ENCODE peak calls at places on chromosome 20, in nine cellular contexts. X is HL-60, R is ovary, E is pancreas, O is choroid plexus epithelial cell, I is A673, S is ascending aorta, Z is OCI-LY7, Y is sigmoid colon. G is an unnamed sample.

GRCh38 chr20:42741906-42742305 is 447.8 kb downstream of the PTPRT start:
- DNase-seq in X (no peak), R (no peak), E (no peak), O (no peak), I (no peak), S (no peak), Z (no peak), Y (no peak), G (no peak)

GRCh38 chr20:4929686-4930397 is 71.5 kb downstream of the SLC23A2 start:
- DNase-seq in X (peak; percentile 30), R (no peak), E (no peak), O (no peak), I (no peak), S (no peak), Z (no peak), Y (no peak), G (peak; percentile 29)

GRCh38 chr20:62830251-62830650 is 13.4 kb downstream of the COL9A3 start:
- DNase-seq in X (no peak), R (no peak), E (no peak), O (no peak), I (no peak), S (no peak), Z (no peak), Y (no peak), G (no peak)

GRCh38 chr20:38426006-38426405 is 9.1 kb downstream of the SNHG17 start:
- DNase-seq in X (peak; percentile 47), R (no peak), E (no peak), O (peak; percentile 93), I (peak; percentile 75), S (peak; percentile 70), Z (no peak), Y (no peak), G (peak; percentile 92)

GRCh38 chr20:10654630-10655029 is 19.2 kb downstream of the JAG1 start:
- DNase-seq in X (no peak), R (peak; percentile 5), E (peak; percentile 81), O (no peak), I (no peak), S (no peak), Z (no peak), Y (no peak), G (no peak)

GRCh38 chr20:13684566-13685222 is 46.0 kb upstream of the TASP1 start:
- DNase-seq in X (peak; percentile 28), R (no peak), E (no peak), O (no peak), I (no peak), S (no peak), Z (peak; percentile 3), Y (no peak), G (peak; percentile 13)

GRCh38 chr20:11216451-11217314 is 542.9 kb upstream of the JAG1 start:
- DNase-seq in X (no peak), R (no peak), E (no peak), O (peak; percentile 80), I (peak; percentile 39), S (no peak), Z (no peak), Y (no peak), G (peak; percentile 86)

GRCh38 chr20:41444821-41445220 is 78.2 kb upstream of the EMILIN3 start:
- DNase-seq in X (no peak), R (no peak), E (no peak), O (no peak), I (no peak), S (no peak), Z (no peak), Y (no peak), G (no peak)

GRCh38 chr20:63957690-63958441 is 1.6 kb upstream of the UCKL1 start:
- DNase-seq in X (no peak), R (peak; percentile 67), E (peak; percentile 63), O (no peak), I (peak; percentile 39), S (no peak), Z (peak; percentile 49), Y (no peak), G (no peak)

DNA sequence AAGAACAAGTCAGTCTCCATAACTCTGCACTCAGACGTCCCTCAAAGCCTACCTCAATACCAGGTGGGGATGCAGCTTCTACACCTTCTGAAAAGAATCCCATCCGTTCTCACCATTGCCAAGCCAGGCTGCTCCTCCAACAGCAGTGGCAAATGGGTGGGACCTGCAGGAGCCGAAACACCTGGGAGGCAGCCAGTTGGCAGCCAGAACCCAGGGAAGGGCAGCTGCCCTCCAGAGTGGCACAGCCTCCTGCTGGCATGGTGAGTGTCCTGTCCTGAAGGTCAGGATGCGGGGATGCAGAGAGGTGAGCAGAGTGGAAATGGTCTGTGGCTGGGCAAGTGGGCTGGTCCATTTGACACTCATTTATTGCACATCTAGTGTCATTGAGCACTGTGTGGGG is 210.6 kb upstream of the CDH4 start:
- DNase-seq in X (no peak), R (no peak), E (no peak), O (no peak), I (no peak), S (no peak), Z (no peak), Y (no peak), G (no peak)
- TF ChIP-seq CTCF in X (no peak), R (no peak), E (no peak), O (no peak), I (no peak), S (no peak), Z (no peak), Y (no peak), G (no peak)

GRCh38 chr20:49481116-49481515 is 1.4 kb downstream of the KCNB1 start:
- DNase-seq in X (no peak), R (no peak), E (no peak), O (no peak), I (no peak), S (no peak), Z (no peak), Y (no peak), G (no peak)

GRCh38 chr20:49483706-49484101 is 1.2 kb upstream of the KCNB1 start:
- DNase-seq in X (no peak), R (no peak), E (no peak), O (no peak), I (no peak), S (no peak), Z (no peak), Y (no peak), G (no peak)

GRCh38 chr20:49483018-49483705 is 694 bp upstream of the KCNB1 start:
- DNase-seq in X (no peak), R (no peak), E (no peak), O (no peak), I (peak; percentile 3), S (no peak), Z (no peak), Y (no peak), G (no peak)

GRCh38 chr20:49482173-49482572 is 295 bp downstream of the KCNB1 start:
- DNase-seq in X (no peak), R (peak; percentile 35), E (no peak), O (no peak), I (no peak), S (no peak), Z (no peak), Y (no peak), G (no peak)

DNA sequence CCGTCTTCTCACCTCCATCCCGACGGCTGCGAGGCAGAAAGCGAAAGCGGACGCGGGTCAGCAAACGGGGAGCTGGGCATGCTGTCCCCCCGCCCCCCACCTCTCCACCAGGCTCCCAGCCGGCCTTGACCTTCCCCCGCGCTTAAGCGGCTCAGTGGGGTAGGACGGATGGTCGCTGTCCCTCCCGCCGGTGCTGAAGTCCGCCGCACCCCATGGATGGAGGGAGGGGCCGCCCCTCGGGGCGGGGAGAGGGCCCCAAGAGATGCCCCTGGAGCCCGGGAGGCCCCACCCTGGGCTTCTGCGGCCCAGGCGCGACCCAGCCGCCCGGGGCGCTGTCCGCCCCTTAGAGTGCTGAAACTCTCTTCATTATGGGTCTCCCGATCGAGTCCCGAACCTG is at the start of gene KCNB1:
- DNase-seq in X (no peak), R (peak; percentile 83), E (peak; percentile 29), O (peak; percentile 45), I (peak; percentile 70), S (peak; percentile 77), Z (peak; percentile 19), Y (peak; percentile 92), G (peak; percentile 40)
- H3K4me3 ChIP-seq in X (no peak within 1 kb of the TSS), R (peak within 1 kb of the TSS; percentile 34), E (no peak within 1 kb of the TSS), O (no peak within 1 kb of the TSS), I (no peak within 1 kb of the TSS), S (peak within 1 kb of the TSS; percentile 60), Z (no peak within 1 kb of the TSS), Y (peak within 1 kb of the TSS; percentile 76), G (peak within 1 kb of the TSS; percentile 38)

GRCh38 chr20:1505871-1506270 is 14.7 kb upstream of the SIRPB2 start:
- DNase-seq in X (no peak), R (no peak), E (no peak), O (no peak), I (no peak), S (no peak), Z (no peak), Y (no peak), G (no peak)

GRCh38 chr20:1505361-1505760 is 14.1 kb upstream of the SIRPB2 start:
- DNase-seq in X (no peak), R (no peak), E (no peak), O (no peak), I (no peak), S (no peak), Z (no peak), Y (no peak), G (peak; percentile 27)

GRCh38 chr20:1500496-1500895 is 9.3 kb upstream of the SIRPB2 start:
- DNase-seq in X (no peak), R (no peak), E (no peak), O (no peak), I (no peak), S (no peak), Z (no peak), Y (no peak), G (no peak)

GRCh38 chr20:1507276-1507675 is 16.1 kb upstream of the SIRPB2 start:
- DNase-seq in X (no peak), R (no peak), E (no peak), O (no peak), I (no peak), S (no peak), Z (no peak), Y (no peak), G (no peak)

GRCh38 chr20:1503564-1504227 is 12.5 kb upstream of the SIRPB2 start:
- DNase-seq in X (peak; percentile 89), R (no peak), E (peak; percentile 76), O (peak; percentile 97), I (peak; percentile 93), S (peak; percentile 78), Z (peak; percentile 86), Y (no peak), G (peak; percentile 87)
- TF ChIP-seq CTCF in X (peak; percentile 100), R (no peak), E (peak; percentile 94), O (peak; percentile 100), I (peak; percentile 100), S (peak; percentile 61), Z (peak; percentile 100), Y (peak; percentile 32), G (peak; percentile 100)

DNA sequence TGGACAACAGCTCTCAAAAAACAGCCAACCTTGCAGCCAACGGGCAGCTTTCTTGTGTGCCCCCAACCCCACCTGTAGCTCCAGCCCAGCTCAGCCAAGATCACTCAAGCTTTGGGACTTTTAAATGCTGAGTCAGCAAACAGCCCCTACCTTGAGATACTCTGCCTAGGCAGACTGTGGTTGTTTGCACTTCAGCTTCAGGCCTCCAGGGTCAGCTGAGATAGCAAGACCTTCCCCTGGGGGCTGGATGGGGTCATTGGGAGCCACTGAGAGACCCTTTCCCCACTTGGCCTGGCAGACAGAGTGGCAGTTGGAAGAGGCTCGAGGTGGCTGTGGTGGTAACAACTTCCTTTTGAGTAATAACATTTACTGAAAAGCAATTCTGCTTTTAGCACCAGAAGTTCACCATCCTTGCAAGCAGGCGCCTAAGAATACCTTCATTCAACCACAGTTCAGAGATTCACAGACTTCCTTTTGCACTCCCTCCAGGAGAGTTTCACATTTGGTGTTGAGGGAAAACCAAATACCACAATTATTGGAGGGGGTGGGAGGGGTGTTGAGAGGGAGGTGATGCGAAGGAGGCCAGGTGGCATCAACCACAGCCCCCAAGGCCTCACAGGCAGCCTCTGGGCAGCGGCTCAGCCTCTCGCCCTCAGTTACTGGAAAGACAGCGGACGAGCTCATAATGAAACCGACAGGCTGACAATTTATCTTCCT is 148.0 kb downstream of the CEBPB start:
- DNase-seq in X (no peak), R (no peak), E (no peak), O (peak; percentile 29), I (no peak), S (no peak), Z (no peak), Y (peak; percentile 61), G (peak; percentile 67)
- H3K4me3 ChIP-seq in X (peak overlapping the region; percentile 19), R (peak overlapping the region; percentile 12), E (no peak overlapping the region), O (no peak overlapping the region), I (no peak overlapping the region), S (no peak overlapping the region), Z (no peak overlapping the region), Y (no peak overlapping the region), G (peak overlapping the region; percentile 47)